ENCODE peak calls at places on chromosomes 16 and 17, in nine cellular contexts. Y is psoas muscle, Z is GM12865, E is endothelial cell, G is mammary epithelial cell, F is tibial artery, J is heart right ventricle, K is fibroblast of the aortic adventitia, W is colonic mucosa. C is an unnamed sample.

GRCh38 chr16:6573577-6573976 is 759.1 kb upstream of the RBFOX1 start:
- DNase-seq in E (peak; percentile 69), Y (peak; percentile 55), G (no peak), J (no peak), F (no peak), K (no peak), Z (no peak), W (peak; percentile 22), C (no peak)

GRCh38 chr16:52191533-52192134 is 355.3 kb downstream of the TOX3 start:
- DNase-seq in J (peak; percentile 51), Z (peak; percentile 72), K (peak; percentile 73), W (peak; percentile 78), G (peak; percentile 41), E (peak; percentile 74), F (peak; percentile 65), Y (peak; percentile 59), C (peak; percentile 17)

GRCh38 chr16:839643-840408 is 39.3 kb upstream of the GNG13 start:
- DNase-seq in Z (no peak), E (no peak), G (no peak), J (no peak), F (no peak), Y (peak; percentile 53), K (no peak), W (no peak), C (no peak)

GRCh38 chr17:65011047-65011446 is 45.5 kb downstream of the GNA13 start:
- DNase-seq in F (no peak), G (no peak), K (no peak), Z (no peak), E (no peak), J (no peak), Y (no peak), W (no peak), C (no peak)

GRCh38 chr17:9766970-9767369 is 24.4 kb downstream of the DHRS7C start:
- DNase-seq in E (no peak), G (no peak), K (no peak), Y (no peak), Z (no peak), F (no peak), J (peak; percentile 24), W (no peak), C (no peak)

GRCh38 chr17:14355556-14355955 is 54.7 kb downstream of the HS3ST3B1 start:
- DNase-seq in J (no peak), Y (no peak), F (no peak), G (no peak), W (no peak), Z (no peak), E (no peak), K (no peak), C (no peak)

GRCh38 chr17:51560398-51560797 is 300.1 kb downstream of the UTP18 start:
- DNase-seq in Z (no peak), F (no peak), J (no peak), K (no peak), W (no peak), G (no peak), E (no peak), Y (no peak), C (no peak)

GRCh38 chr17:16352303-16352837 is 899 bp downstream of the CENPV start:
- DNase-seq in W (peak; percentile 73), F (peak; percentile 63), G (peak; percentile 19), Y (peak; percentile 39), J (no peak), K (peak; percentile 27), E (peak; percentile 49), Z (peak; percentile 59), C (peak; percentile 21)

GRCh38 chr17:80952291-80952690 is 39.4 kb upstream of the CHMP6 start:
- DNase-seq in F (peak; percentile 54), E (no peak), G (no peak), Y (peak; percentile 47), W (no peak), J (no peak), Z (no peak), K (no peak), C (no peak)

GRCh38 chr17:47996201-47996600 is 25.3 kb downstream of the CDK5RAP3 start:
- DNase-seq in W (no peak), F (no peak), E (no peak), Y (no peak), J (no peak), Z (no peak), K (no peak), G (no peak), C (no peak)

GRCh38 chr16:14378131-14378551 is 251.9 kb downstream of the PARN start:
- DNase-seq in K (peak; percentile 74), F (no peak), G (peak; percentile 84), Z (peak; percentile 56), Y (no peak), E (no peak), W (no peak), J (no peak), C (no peak)

GRCh38 chr16:67562526-67562917 is at the start of gene CTCF:
- DNase-seq in W (peak; percentile 80), F (peak; percentile 89), K (peak; percentile 75), Y (peak; percentile 93), Z (peak; percentile 92), J (peak; percentile 83), G (peak; percentile 70), E (peak; percentile 82), C (no peak)

GRCh38 chr17:67411396-67411795 is 34.3 kb downstream of the PITPNC1 start:
- DNase-seq in K (no peak), J (no peak), G (no peak), Z (no peak), Y (no peak), W (no peak), E (no peak), F (no peak), C (no peak)

GRCh38 chr16:4718466-4718865 is 15.6 kb downstream of the ANKS3 start:
- DNase-seq in W (no peak), Y (no peak), G (no peak), E (no peak), J (no peak), K (no peak), F (no peak), Z (no peak), C (no peak)

GRCh38 chr17:16516594-16517018 is 24.6 kb upstream of the LRRC75A start:
- DNase-seq in E (no peak), Z (no peak), W (no peak), Y (no peak), J (peak; percentile 49), F (peak; percentile 63), K (peak; percentile 64), G (peak; percentile 46), C (no peak)

DNA sequence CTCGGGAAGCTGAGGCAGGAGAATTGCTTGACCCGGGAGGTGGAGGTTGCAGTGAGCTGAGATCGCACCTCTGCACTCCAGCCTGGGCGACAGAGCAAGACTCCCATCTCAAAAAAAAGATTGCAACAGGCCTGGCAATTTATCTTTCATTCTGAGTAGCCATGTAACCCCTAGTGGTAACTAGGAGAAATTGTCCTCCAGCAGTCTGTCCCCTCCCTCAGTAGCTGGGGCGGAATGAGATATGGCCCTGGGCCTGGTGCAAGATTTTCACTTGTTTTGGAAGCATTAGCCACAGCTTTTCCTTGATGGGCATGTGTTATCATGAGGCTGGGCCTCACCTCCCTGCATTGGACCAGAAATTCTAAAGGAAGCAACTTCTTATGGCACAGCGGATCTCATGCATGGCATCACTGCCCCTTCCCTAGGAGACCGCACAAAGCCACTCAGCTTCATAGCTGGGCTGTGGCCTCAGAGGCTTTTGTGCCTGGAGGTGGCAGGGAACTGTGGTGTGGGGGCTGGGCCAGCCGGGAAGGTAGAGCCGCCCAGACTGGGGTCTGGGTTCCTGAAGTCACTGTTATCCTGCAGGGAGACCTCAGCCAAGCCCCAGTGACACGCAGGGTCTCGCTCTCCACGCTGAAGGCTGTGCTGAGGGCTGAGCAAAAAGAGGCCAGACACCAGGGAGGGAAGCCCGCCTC is 13.4 kb downstream of the NATD1 start:
- DNase-seq in W (no peak), Y (no peak), G (no peak), K (peak; percentile 47), J (no peak), E (peak; percentile 21), F (no peak), Z (peak; percentile 35), C (no peak)
- TF ChIP-seq CTCF in W (peak; percentile 30), Y (peak; percentile 46), G (peak; percentile 20), K (peak; percentile 62), J (no peak), E (peak; percentile 61), F (peak; percentile 35), Z (peak; percentile 45), C (no peak)

GRCh38 chr16:35195173-35195863 is 1735.9 kb downstream of the TP53TG3F start:
- DNase-seq in E (no peak), F (no peak), W (no peak), Z (no peak), J (no peak), K (no peak), Y (no peak), G (no peak), C (no peak)
- TF ChIP-seq CTCF in E (no peak), F (no peak), W (no peak), Z (no peak), J (no peak), K (no peak), Y (no peak), G (no peak), C (no peak)

DNA sequence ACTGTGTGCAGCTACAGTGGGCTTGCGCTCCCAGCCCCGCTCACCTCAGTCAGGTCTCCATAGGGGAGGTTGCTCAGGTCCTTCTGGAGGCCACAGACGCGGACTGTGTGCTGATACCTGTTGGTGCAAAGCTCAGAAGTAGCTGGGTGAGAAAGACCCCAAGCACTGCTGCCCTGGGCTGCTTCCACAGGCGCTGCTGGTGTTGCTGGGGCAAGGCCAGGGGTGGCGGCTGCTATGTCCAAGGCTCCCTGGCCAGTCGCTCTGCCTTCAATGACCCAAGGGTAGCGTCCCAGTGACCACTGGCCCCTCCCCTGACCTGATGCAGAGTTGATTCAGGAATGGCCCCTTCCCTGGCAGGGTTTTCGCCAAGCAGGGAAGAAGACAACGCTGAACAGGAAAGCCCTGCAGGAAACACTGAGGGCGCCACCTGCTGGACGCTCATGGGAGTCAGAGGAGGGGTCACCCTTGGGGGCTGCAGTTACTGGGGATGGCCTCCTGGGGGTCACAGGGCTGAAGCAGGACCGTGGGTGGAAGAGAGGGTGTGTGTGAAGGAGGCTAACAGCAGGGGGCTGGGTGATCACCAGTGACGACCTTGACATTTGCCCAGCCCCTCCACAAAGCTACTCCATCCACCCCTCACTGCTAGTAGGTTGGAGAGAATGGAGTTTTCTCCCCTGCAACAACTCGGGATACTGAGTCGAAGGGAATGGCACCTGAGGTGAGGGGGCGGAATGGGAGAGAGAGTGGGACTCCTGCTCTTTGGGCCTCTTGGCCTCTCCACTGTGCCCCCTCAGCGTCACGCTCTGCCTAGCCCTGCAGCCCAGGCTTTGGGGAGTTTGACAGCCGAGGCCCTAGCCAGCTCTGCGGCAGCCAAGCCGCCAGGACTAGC is 38.3 kb downstream of the ABCC12 start:
- DNase-seq in E (peak; percentile 96), W (peak; percentile 29), Z (peak; percentile 78), F (no peak), J (peak; percentile 29), Y (peak; percentile 64), K (peak; percentile 34), G (no peak), C (peak; percentile 36)
- TF ChIP-seq CTCF in E (peak; percentile 97), W (peak; percentile 38), Z (peak; percentile 95), F (peak; percentile 30), J (peak; percentile 31), Y (peak; percentile 37), K (peak; percentile 70), G (peak; percentile 84), C (no peak)

DNA sequence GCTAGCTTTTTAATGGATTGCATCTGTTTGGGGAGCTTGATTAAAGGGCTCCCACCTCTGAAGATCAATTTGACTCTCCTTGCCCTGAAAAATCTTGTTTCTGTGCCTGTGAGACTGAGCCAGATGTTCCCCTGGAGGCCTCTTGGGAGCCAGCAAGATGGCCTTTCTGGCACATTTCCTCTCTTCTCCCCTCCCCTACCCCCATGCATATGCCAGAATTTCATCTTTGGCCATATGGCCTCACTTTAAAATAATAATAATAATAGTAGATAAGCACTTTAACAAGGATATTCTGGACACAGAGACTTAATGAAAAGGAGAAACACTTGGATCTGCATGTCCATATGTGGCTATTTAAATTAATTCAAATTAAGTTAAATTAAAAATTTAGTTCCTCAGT is 144.1 kb upstream of the CES5A start:
- DNase-seq in E (no peak), F (no peak), Y (no peak), Z (no peak), G (no peak), W (no peak), J (no peak), K (no peak), C (no peak)
- TF ChIP-seq CTCF in E (no peak), F (no peak), Y (no peak), Z (no peak), G (no peak), W (no peak), J (no peak), K (no peak), C (no peak)